ENCODE peak calls at places on chromosomes 13 and 19, in ten cellular contexts. H is epithelial cell of esophagus, L is fibroblast of the aortic adventitia, I is IMR-90, J is endodermal cell, S is astrocyte of the spinal cord, V is left lung, O is omental fat pad, C is OCI-LY7, M is AG09319. A is an unnamed sample.

GRCh38 chr19:35549174-35549788 is 3.9 kb downstream of the TMEM147 start:
- DNase-seq in H (peak), L (peak), I (peak), J (peak), S (peak), V (no peak), O (no peak), C (peak), M (peak), A (peak)

GRCh38 chr13:106156468-106156867 is 379.0 kb downstream of the EFNB2 start:
- DNase-seq in H (peak), L (peak), I (peak), J (no peak), S (peak), V (no peak), O (no peak), C (no peak), M (peak), A (no peak)

GRCh38 chr19:29014857-29015436 is 198.0 kb downstream of the UQCRFS1 start:
- DNase-seq in H (no peak), L (no peak), I (no peak), J (peak), S (no peak), V (no peak), O (no peak), C (no peak), M (no peak), A (no peak)

GRCh38 chr19:30593358-30593757 is 221.2 kb downstream of the ZNF536 start:
- DNase-seq in H (no peak), L (no peak), I (no peak), J (no peak), S (no peak), V (no peak), O (no peak), C (no peak), M (no peak), A (no peak)

GRCh38 chr19:56350416-56351045 is 35.9 kb upstream of the ZSCAN5A start:
- DNase-seq in H (peak), L (peak), I (peak), J (peak), S (peak), V (no peak), O (peak), C (peak), M (no peak), A (peak)

GRCh38 chr13:23449386-23450162 is 16.1 kb upstream of the SACS start:
- DNase-seq in H (no peak), L (no peak), I (no peak), J (peak), S (no peak), V (no peak), O (no peak), C (no peak), M (no peak), A (no peak)

GRCh38 chr13:40613192-40613818 is 53.1 kb downstream of the FOXO1 start:
- DNase-seq in H (no peak), L (no peak), I (no peak), J (no peak), S (no peak), V (no peak), O (no peak), C (peak), M (no peak), A (no peak)

GRCh38 chr19:982567-983170 is 1.5 kb upstream of the WDR18 start:
- DNase-seq in H (peak), L (peak), I (peak), J (peak), S (peak), V (peak), O (no peak), C (peak), M (no peak), A (peak)

GRCh38 chr19:39997595-39998216 is 846 bp downstream of the ZNF546 start:
- DNase-seq in H (peak), L (peak), I (peak), J (no peak), S (no peak), V (no peak), O (no peak), C (no peak), M (no peak), A (no peak)

GRCh38 chr19:46546194-46546896 is 50.7 kb upstream of the PNMA8B start:
- DNase-seq in H (peak), L (peak), I (peak), J (peak), S (no peak), V (no peak), O (no peak), C (peak), M (no peak), A (peak)

GRCh38 chr19:45782162-45782623 is at the start of gene DMPK:
- DNase-seq in H (peak), L (peak), I (no peak), J (no peak), S (no peak), V (peak), O (no peak), C (no peak), M (no peak), A (no peak)

GRCh38 chr13:105466376-105466775 is 1069.1 kb downstream of the EFNB2 start:
- DNase-seq in H (no peak), L (no peak), I (no peak), J (peak), S (no peak), V (no peak), O (no peak), C (no peak), M (no peak), A (no peak)

GRCh38 chr19:4234142-4234861 is 5.0 kb downstream of the EBI3 start:
- DNase-seq in H (no peak), L (no peak), I (no peak), J (no peak), S (no peak), V (no peak), O (no peak), C (no peak), M (no peak), A (no peak)

GRCh38 chr19:4232614-4233281 is 3.4 kb downstream of the EBI3 start:
- DNase-seq in H (no peak), L (no peak), I (no peak), J (no peak), S (no peak), V (no peak), O (no peak), C (no peak), M (no peak), A (no peak)

GRCh38 chr19:4229179-4229931 is at the start of gene EBI3:
- DNase-seq in H (no peak), L (peak), I (peak), J (peak), S (peak), V (no peak), O (no peak), C (no peak), M (no peak), A (peak)

GRCh38 chr19:4234862-4235201 is 5.5 kb downstream of the EBI3 start:
- DNase-seq in H (no peak), L (no peak), I (no peak), J (no peak), S (no peak), V (no peak), O (no peak), C (no peak), M (no peak), A (no peak)

DNA sequence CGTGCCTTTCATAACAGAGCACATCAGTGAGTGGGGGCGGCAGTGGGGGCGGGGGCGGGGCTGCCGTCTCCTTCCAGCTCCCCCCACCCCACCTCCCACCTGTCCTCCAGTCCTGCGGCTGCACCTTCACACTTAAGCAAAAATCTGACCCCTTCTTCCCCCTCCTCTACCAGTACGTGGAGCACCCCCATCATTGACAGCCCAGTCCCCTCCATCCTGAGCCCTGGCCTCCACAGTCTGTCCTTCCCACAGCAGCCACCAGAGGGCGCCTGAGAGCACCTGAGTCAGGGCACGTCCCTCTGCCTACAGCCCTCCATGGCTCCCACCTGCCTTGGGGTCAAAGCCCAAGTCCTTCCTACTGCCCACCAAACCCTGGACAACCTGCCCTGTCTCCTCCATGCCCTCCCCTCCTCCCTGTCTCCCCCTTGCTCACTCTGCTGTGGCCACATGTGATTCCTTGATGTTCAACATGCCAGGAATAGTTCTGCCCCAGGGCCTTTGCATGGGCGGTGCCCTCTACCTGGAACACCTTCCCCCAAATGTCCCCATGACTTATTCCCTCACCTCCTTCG is 4.0 kb downstream of the EBI3 start:
- DNase-seq in H (peak), L (peak), I (peak), J (peak), S (no peak), V (peak), O (peak), C (peak), M (no peak), A (peak)
- TF ChIP-seq CTCF in H (peak), L (peak), I (peak), J (peak), S (peak), V (peak), O (no peak), C (peak), M (peak), A (peak)

GRCh38 chr19:9323919-9324583 is at the start of gene ZNF559:
- DNase-seq in H (peak), L (peak), I (peak), J (peak), S (peak), V (peak), O (peak), C (peak), M (peak), A (peak)
- TF ChIP-seq CTCF in H (no peak), L (peak), I (peak), J (peak), S (peak), V (peak), O (no peak), C (peak), M (peak), A (peak)

GRCh38 chr19:9431475-9431874 is 3.9 kb downstream of the ZNF266 start:
- DNase-seq in H (peak), L (no peak), I (peak), J (peak), S (peak), V (no peak), O (no peak), C (peak), M (no peak), A (peak)

GRCh38 chr19:9436358-9436757 is 985 bp upstream of the ZNF266 start:
- DNase-seq in H (no peak), L (no peak), I (no peak), J (no peak), S (no peak), V (no peak), O (no peak), C (no peak), M (no peak), A (no peak)

GRCh38 chr19:9430444-9430843 is 4.9 kb downstream of the ZNF266 start:
- DNase-seq in H (no peak), L (no peak), I (no peak), J (no peak), S (no peak), V (no peak), O (no peak), C (no peak), M (no peak), A (no peak)

GRCh38 chr19:9435279-9436268 is at the start of gene ZNF266:
- DNase-seq in H (peak), L (peak), I (peak), J (peak), S (peak), V (peak), O (peak), C (peak), M (peak), A (peak)
- TF ChIP-seq CTCF in H (peak), L (peak), I (peak), J (peak), S (peak), V (peak), O (peak), C (peak), M (peak), A (peak)

GRCh38 chr19:18541992-18542935 is 1.1 kb downstream of the FKBP8 start:
- DNase-seq in H (no peak), L (no peak), I (no peak), J (peak), S (no peak), V (no peak), O (no peak), C (peak), M (no peak), A (no peak)
- TF ChIP-seq CTCF in H (no peak), L (no peak), I (no peak), J (no peak), S (no peak), V (no peak), O (no peak), C (no peak), M (no peak), A (no peak)

A was measured in endothelial cell.